ENCODE peak calls at places on chromosomes 5 and 9, in four cellular contexts. L is lung, R is T-helper 1 cell, O is left ventricle myocardium inferior. T is an unnamed sample.

GRCh38 chr5:24789631-24790354 is 145.0 kb upstream of the CDH10 start:
- DNase-seq in L (no peak), R (no peak), O (no peak), T (no peak)

GRCh38 chr5:175802361-175802760 is 69.0 kb upstream of the CPLX2 start:
- DNase-seq in R (no peak), O (no peak), L (no peak), T (no peak)

GRCh38 chr5:95027775-95028174 is 257.1 kb downstream of the MCTP1 start:
- DNase-seq in R (no peak), L (no peak), O (no peak), T (no peak)

GRCh38 chr5:173893192-173893561 is 5.0 kb downstream of the CPEB4 start:
- DNase-seq in L (no peak), O (no peak), R (no peak), T (no peak)

GRCh38 chr9:103627731-103628130 is 466.4 kb upstream of the SMC2 start:
- DNase-seq in L (no peak), O (no peak), R (no peak), T (no peak)

GRCh38 chr5:126251024-126251423 is 172.2 kb upstream of the GRAMD2B start:
- DNase-seq in R (no peak), O (no peak), L (no peak), T (no peak)

GRCh38 chr9:3835393-3835792 is 309.6 kb upstream of the RFX3 start:
- DNase-seq in R (no peak), O (no peak), L (no peak), T (no peak)

GRCh38 chr9:2559212-2560152 is 62.1 kb upstream of the VLDLR start:
- DNase-seq in R (no peak), O (peak; percentile 87), L (peak; percentile 56), T (peak; percentile 59)

GRCh38 chr9:88957526-88957925 is 33.7 kb upstream of the S1PR3 start:
- DNase-seq in L (no peak), O (no peak), R (no peak), T (no peak)

GRCh38 chr5:168749391-168750100 is 170.4 kb upstream of the PANK3 start:
- DNase-seq in O (no peak), L (no peak), R (no peak), T (no peak)

GRCh38 chr5:56207537-56207936 is 25.6 kb downstream of the ANKRD55 start:
- DNase-seq in O (no peak), L (no peak), R (no peak), T (no peak)

GRCh38 chr5:68243681-68244080 is 28.1 kb downstream of the PIK3R1 start:
- DNase-seq in R (no peak), L (no peak), O (no peak), T (no peak)

GRCh38 chr5:141510850-141511718 is 22.2 kb downstream of the PCDHGC5 start:
- DNase-seq in L (no peak), O (no peak), R (no peak), T (no peak)

GRCh38 chr9:8869812-8870211 is 1070.2 kb upstream of the DMAC1 start:
- DNase-seq in O (no peak), L (no peak), R (no peak), T (no peak)

GRCh38 chr9:35792044-35792813 is 838 bp downstream of the NPR2 start:
- DNase-seq in O (no peak), L (no peak), R (no peak), T (no peak)

GRCh38 chr5:83281658-83282057 is 189.9 kb upstream of the VCAN start:
- DNase-seq in L (no peak), O (no peak), R (no peak), T (no peak)

GRCh38 chr9:16727452-16728127 is 142.9 kb downstream of the BNC2 start:
- DNase-seq in R (no peak), L (no peak), O (no peak), T (no peak)

GRCh38 chr9:132241840-132242620 is 80.2 kb downstream of the NTNG2 start:
- DNase-seq in O (peak; percentile 41), L (no peak), R (peak; percentile 65), T (no peak)

T was measured in dorsolateral prefrontal cortex.